ENCODE peak calls at places on chromosomes 6 and 20, in eight cellular contexts. X is kidney epithelial cell, Q is brain microvascular endothelial cell, F is PC-3, U is fibroblast of the aortic adventitia, O is PC-9, C is RWPE1, R is foreskin keratinocyte. S is an unnamed sample.
A peak's percentile ranks its signal among the peaks of the same experiment; 100 is the strongest.

GRCh38 chr6:35829306-35829705 is 24.2 kb downstream of the LHFPL5 start:
- DNase-seq in X (no peak), Q (no peak), F (no peak), U (no peak), O (no peak), C (no peak), R (no peak), S (no peak)

GRCh38 chr6:6801002-6801329 is 212.4 kb downstream of the LY86 start:
- DNase-seq in X (no peak), Q (no peak), F (no peak), U (no peak), O (no peak), C (no peak), R (no peak), S (no peak)

GRCh38 chr20:62117658-62118057 is 4.6 kb upstream of the LSM14B start:
- DNase-seq in X (no peak), Q (no peak), F (no peak), U (no peak), O (no peak), C (no peak), R (no peak), S (no peak)

GRCh38 chr6:98526465-98526864 is 307.9 kb upstream of the POU3F2 start:
- DNase-seq in X (no peak), Q (no peak), F (no peak), U (no peak), O (no peak), C (no peak), R (no peak), S (no peak)

GRCh38 chr6:3540253-3540820 is 83.5 kb upstream of the SLC22A23 start:
- DNase-seq in X (no peak), Q (no peak), F (no peak), U (no peak), O (no peak), C (no peak), R (no peak), S (no peak)

GRCh38 chr20:41094656-41095055 is 42.7 kb upstream of the PLCG1 start:
- DNase-seq in X (no peak), Q (no peak), F (no peak), U (peak; percentile 53), O (no peak), C (no peak), R (no peak), S (no peak)

GRCh38 chr20:14922503-14923267 is 585.3 kb upstream of the FLRT3 start:
- DNase-seq in X (no peak), Q (no peak), F (no peak), U (no peak), O (no peak), C (no peak), R (no peak), S (no peak)

GRCh38 chr6:108689279-108690161 is 128.8 kb downstream of the FOXO3 start:
- DNase-seq in X (peak; percentile 82), Q (peak; percentile 25), F (peak; percentile 92), U (peak; percentile 88), O (peak; percentile 96), C (peak; percentile 99), R (peak; percentile 99), S (no peak)

GRCh38 chr6:71383891-71384489 is 95.4 kb downstream of the OGFRL1 start:
- DNase-seq in X (no peak), Q (peak; percentile 38), F (peak; percentile 72), U (peak; percentile 86), O (peak; percentile 30), C (no peak), R (no peak), S (no peak)

GRCh38 chr20:34579936-34580587 is 21.5 kb downstream of the MAP1LC3A start:
- DNase-seq in X (no peak), Q (no peak), F (peak; percentile 57), U (no peak), O (peak; percentile 57), C (no peak), R (peak; percentile 33), S (no peak)

GRCh38 chr6:53604623-53605190 is 59.8 kb upstream of the GCLC start:
- DNase-seq in X (no peak), Q (no peak), F (no peak), U (no peak), O (no peak), C (no peak), R (no peak), S (no peak)

GRCh38 chr20:63135411-63135810 is 80.5 kb downstream of the YTHDF1 start:
- DNase-seq in X (no peak), Q (no peak), F (no peak), U (no peak), O (no peak), C (no peak), R (no peak), S (no peak)

GRCh38 chr6:69732640-69733039 is 64.2 kb downstream of the LMBRD1 start:
- DNase-seq in X (no peak), Q (no peak), F (peak; percentile 38), U (peak; percentile 31), O (no peak), C (peak; percentile 2), R (no peak), S (no peak)

GRCh38 chr20:13336308-13337089 is 115.4 kb downstream of the ISM1 start:
- DNase-seq in X (peak; percentile 86), Q (no peak), F (peak; percentile 68), U (no peak), O (peak; percentile 21), C (peak; percentile 62), R (peak; percentile 91), S (no peak)

GRCh38 chr6:30781362-30781696 is 37.0 kb upstream of the IER3 start:
- DNase-seq in X (no peak), Q (no peak), F (no peak), U (no peak), O (no peak), C (no peak), R (no peak), S (no peak)

GRCh38 chr6:35047265-35048011 is 93.7 kb downstream of the TCP11 start:
- DNase-seq in X (no peak), Q (peak; percentile 36), F (no peak), U (peak; percentile 82), O (no peak), C (no peak), R (no peak), S (no peak)

GRCh38 chr20:48719598-48720255 is 108.1 kb downstream of the PREX1 start:
- DNase-seq in X (no peak), Q (no peak), F (no peak), U (no peak), O (no peak), C (no peak), R (no peak), S (no peak)

GRCh38 chr6:136378888-136379287 is 89.2 kb upstream of the BCLAF1 start:
- DNase-seq in X (no peak), Q (no peak), F (peak; percentile 18), U (no peak), O (no peak), C (no peak), R (no peak), S (no peak)
- TF ChIP-seq CTCF in X (peak; percentile 13), Q (peak; percentile 47), F (peak; percentile 52), U (peak; percentile 17), O (peak; percentile 60), C (peak; percentile 10), R (peak; percentile 61), S (no peak)

DNA sequence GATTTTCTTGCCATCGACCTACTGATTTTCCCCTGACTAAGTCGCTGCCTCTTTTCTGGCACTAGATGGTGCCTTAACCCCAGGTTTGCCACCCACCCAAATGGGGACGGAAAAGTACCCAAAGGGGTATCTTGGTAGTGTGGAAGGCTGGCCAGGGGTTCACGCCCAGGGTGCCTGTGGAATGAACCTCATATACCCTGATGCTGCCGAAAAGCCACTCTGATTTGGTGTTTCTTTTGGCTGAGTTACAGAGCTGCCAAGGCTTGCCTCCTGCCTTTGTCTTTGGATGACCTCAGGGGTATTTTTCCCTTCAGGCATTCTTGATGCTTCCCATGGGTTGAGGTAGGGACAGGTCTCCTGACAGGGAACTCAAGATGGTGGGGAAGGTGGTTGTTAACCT is 78.1 kb downstream of the MAP3K7 start:
- DNase-seq in X (no peak), Q (no peak), F (no peak), U (no peak), O (no peak), C (no peak), R (no peak), S (no peak)
- TF ChIP-seq CTCF in X (no peak), Q (no peak), F (no peak), U (no peak), O (no peak), C (no peak), R (peak; percentile 5), S (no peak)

GRCh38 chr20:21796059-21796458 is 90.6 kb downstream of the PAX1 start:
- DNase-seq in X (no peak), Q (no peak), F (peak; percentile 21), U (no peak), O (no peak), C (no peak), R (no peak), S (no peak)
- TF ChIP-seq CTCF in X (no peak), Q (no peak), F (peak; percentile 40), U (no peak), O (no peak), C (no peak), R (no peak), S (no peak)

DNA sequence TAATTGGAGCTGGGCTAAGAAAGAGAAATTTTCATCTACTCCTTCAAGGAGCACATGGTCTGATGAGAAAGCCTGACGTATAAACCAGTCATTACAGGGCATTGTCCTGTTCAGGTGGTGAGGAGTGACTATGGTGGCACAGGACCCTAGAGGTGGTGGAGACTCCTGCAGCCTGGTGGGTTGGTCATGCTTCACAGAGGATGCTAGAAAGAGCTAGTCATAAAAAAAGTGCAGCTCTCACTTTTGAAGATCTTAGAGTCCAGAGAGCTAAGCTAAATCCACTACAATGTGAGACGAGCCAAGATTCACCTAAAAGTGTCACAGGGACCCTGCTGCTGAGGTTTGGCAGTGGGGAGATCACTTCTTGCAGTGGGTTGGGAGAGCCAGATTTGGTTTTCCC is 9.8 kb upstream of the ZNF831 start:
- DNase-seq in X (no peak), Q (no peak), F (no peak), U (no peak), O (no peak), C (no peak), R (no peak), S (no peak)
- TF ChIP-seq CTCF in X (no peak), Q (no peak), F (no peak), U (no peak), O (no peak), C (no peak), R (no peak), S (no peak)

DNA sequence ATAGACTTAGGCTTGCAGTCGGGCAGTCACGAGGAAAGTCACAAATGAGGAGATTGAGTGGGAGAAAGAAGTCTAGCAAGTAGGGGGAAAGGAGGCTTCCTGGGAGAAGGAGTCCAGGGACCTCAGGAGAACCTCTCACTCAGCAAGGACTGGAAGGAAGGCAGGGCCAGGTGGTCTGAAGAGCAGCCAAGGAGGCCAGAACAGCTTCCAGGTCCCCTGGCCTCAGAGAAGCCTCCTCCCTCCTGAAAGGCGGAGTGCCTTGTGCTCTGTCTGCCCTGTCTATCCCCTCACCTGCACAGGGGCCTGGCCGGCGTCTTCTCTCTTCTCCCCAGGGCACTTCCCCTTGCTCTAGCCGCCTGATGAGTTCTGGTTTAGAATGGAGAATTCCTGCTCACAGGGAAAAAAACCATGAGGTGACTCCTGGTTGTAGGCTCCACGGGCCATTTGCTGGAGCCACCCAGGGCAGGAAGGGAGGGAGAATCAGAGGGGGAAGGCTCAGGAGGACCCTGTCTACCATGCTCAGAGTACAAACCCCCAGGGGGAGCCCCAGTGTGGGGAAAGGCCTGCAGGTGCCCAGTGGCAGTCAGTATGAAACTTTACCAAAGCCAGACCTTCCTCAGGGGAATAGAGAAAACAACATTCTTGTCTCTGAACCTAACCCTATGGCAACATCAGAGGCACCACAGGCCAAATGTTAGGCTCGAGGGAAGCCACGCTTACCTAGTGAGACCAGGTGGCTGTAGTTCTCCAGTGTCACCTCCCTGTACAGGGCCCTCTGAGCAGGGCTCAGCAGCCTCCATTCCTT is 11.2 kb downstream of the ZNF337 start:
- DNase-seq in X (no peak), Q (no peak), F (no peak), U (no peak), O (no peak), C (no peak), R (no peak), S (no peak)
- TF ChIP-seq CTCF in X (no peak), Q (no peak), F (peak; percentile 22), U (no peak), O (no peak), C (no peak), R (no peak), S (no peak)

S was measured in activated B cell treated with CpG ODN at 0.5 μM for 24 hours.